ENCODE peak calls at places on chromosomes 11 and 22, in five cellular contexts. One of them, this sample, is unnamed.

GRCh38 chr11:117424781-117425180 is 97.1 kb downstream of the CEP164 start:
- DNase-seq in stimulated activated CD4-positive, alpha-beta T cell treated with anti-CD3 and anti-CD28 coated beads, Interleukin-12 subunit alpha, Interleukin-12 subunit beta, amount 100 ng/mL, for 48 hours: no peak
- DNase-seq in right lobe of liver: no peak
- DNase-seq in upper lobe of right lung: no peak
- DNase-seq in iris pigment epithelial cell: no peak
- DNase-seq in this sample: no peak

GRCh38 chr11:121105063-121105480 is 4.0 kb downstream of the TECTA start:
- DNase-seq in stimulated activated CD4-positive, alpha-beta T cell treated with anti-CD3 and anti-CD28 coated beads, Interleukin-12 subunit alpha, Interleukin-12 subunit beta, amount 100 ng/mL, for 48 hours: no peak
- DNase-seq in right lobe of liver: no peak
- DNase-seq in upper lobe of right lung: no peak
- DNase-seq in iris pigment epithelial cell: no peak
- DNase-seq in this sample: no peak

GRCh38 chr22:38437416-38437815 is 17.6 kb downstream of the KCNJ4 start:
- DNase-seq in stimulated activated CD4-positive, alpha-beta T cell treated with anti-CD3 and anti-CD28 coated beads, Interleukin-12 subunit alpha, Interleukin-12 subunit beta, amount 100 ng/mL, for 48 hours: no peak
- DNase-seq in right lobe of liver: no peak
- DNase-seq in upper lobe of right lung: no peak
- DNase-seq in iris pigment epithelial cell: peak; percentile 28
- DNase-seq in this sample: no peak

GRCh38 chr11:102914238-102915043 is 39.7 kb upstream of the MMP12 start:
- DNase-seq in stimulated activated CD4-positive, alpha-beta T cell treated with anti-CD3 and anti-CD28 coated beads, Interleukin-12 subunit alpha, Interleukin-12 subunit beta, amount 100 ng/mL, for 48 hours: no peak
- DNase-seq in right lobe of liver: no peak
- DNase-seq in upper lobe of right lung: no peak
- DNase-seq in iris pigment epithelial cell: peak; percentile 50
- DNase-seq in this sample: no peak

GRCh38 chr22:32628626-32629587 is 154.3 kb downstream of the FBXO7 start:
- DNase-seq in stimulated activated CD4-positive, alpha-beta T cell treated with anti-CD3 and anti-CD28 coated beads, Interleukin-12 subunit alpha, Interleukin-12 subunit beta, amount 100 ng/mL, for 48 hours: no peak
- DNase-seq in right lobe of liver: no peak
- DNase-seq in upper lobe of right lung: no peak
- DNase-seq in iris pigment epithelial cell: peak; percentile 36
- DNase-seq in this sample: no peak

GRCh38 chr11:13249992-13250391 is 27.6 kb upstream of the BMAL1 start:
- DNase-seq in stimulated activated CD4-positive, alpha-beta T cell treated with anti-CD3 and anti-CD28 coated beads, Interleukin-12 subunit alpha, Interleukin-12 subunit beta, amount 100 ng/mL, for 48 hours: no peak
- DNase-seq in right lobe of liver: no peak
- DNase-seq in upper lobe of right lung: no peak
- DNase-seq in iris pigment epithelial cell: peak; percentile 16
- DNase-seq in this sample: no peak

GRCh38 chr11:62394825-62395538 is 23.9 kb upstream of the SCGB1A1 start:
- DNase-seq in stimulated activated CD4-positive, alpha-beta T cell treated with anti-CD3 and anti-CD28 coated beads, Interleukin-12 subunit alpha, Interleukin-12 subunit beta, amount 100 ng/mL, for 48 hours: peak; percentile 48
- DNase-seq in right lobe of liver: peak; percentile 76
- DNase-seq in upper lobe of right lung: peak; percentile 82
- DNase-seq in iris pigment epithelial cell: peak; percentile 84
- DNase-seq in this sample: peak; percentile 94

GRCh38 chr11:93236741-93237675 is 39.2 kb upstream of the SLC36A4 start:
- DNase-seq in stimulated activated CD4-positive, alpha-beta T cell treated with anti-CD3 and anti-CD28 coated beads, Interleukin-12 subunit alpha, Interleukin-12 subunit beta, amount 100 ng/mL, for 48 hours: no peak
- DNase-seq in right lobe of liver: no peak
- DNase-seq in upper lobe of right lung: no peak
- DNase-seq in iris pigment epithelial cell: peak; percentile 55
- DNase-seq in this sample: peak; percentile 73

GRCh38 chr11:65422633-65423515 is at the start of gene NEAT1:
- DNase-seq in stimulated activated CD4-positive, alpha-beta T cell treated with anti-CD3 and anti-CD28 coated beads, Interleukin-12 subunit alpha, Interleukin-12 subunit beta, amount 100 ng/mL, for 48 hours: peak; percentile 97
- DNase-seq in right lobe of liver: peak; percentile 98
- DNase-seq in upper lobe of right lung: peak; percentile 96
- DNase-seq in iris pigment epithelial cell: peak; percentile 91
- DNase-seq in this sample: peak; percentile 68

GRCh38 chr11:30741039-30741550 is 154.9 kb upstream of the MPPED2 start:
- DNase-seq in stimulated activated CD4-positive, alpha-beta T cell treated with anti-CD3 and anti-CD28 coated beads, Interleukin-12 subunit alpha, Interleukin-12 subunit beta, amount 100 ng/mL, for 48 hours: no peak
- DNase-seq in right lobe of liver: no peak
- DNase-seq in upper lobe of right lung: no peak
- DNase-seq in iris pigment epithelial cell: peak; percentile 83
- DNase-seq in this sample: no peak

GRCh38 chr11:123454060-123454651 is 24.1 kb downstream of the GRAMD1B start:
- DNase-seq in stimulated activated CD4-positive, alpha-beta T cell treated with anti-CD3 and anti-CD28 coated beads, Interleukin-12 subunit alpha, Interleukin-12 subunit beta, amount 100 ng/mL, for 48 hours: peak; percentile 74
- DNase-seq in right lobe of liver: no peak
- DNase-seq in upper lobe of right lung: no peak
- DNase-seq in iris pigment epithelial cell: peak; percentile 27
- DNase-seq in this sample: no peak

GRCh38 chr11:95364324-95365295 is 133.6 kb upstream of the SESN3 start:
- DNase-seq in stimulated activated CD4-positive, alpha-beta T cell treated with anti-CD3 and anti-CD28 coated beads, Interleukin-12 subunit alpha, Interleukin-12 subunit beta, amount 100 ng/mL, for 48 hours: no peak
- DNase-seq in right lobe of liver: no peak
- DNase-seq in upper lobe of right lung: no peak
- DNase-seq in iris pigment epithelial cell: peak; percentile 23
- DNase-seq in this sample: no peak

GRCh38 chr22:23913306-23913660 is 19.1 kb downstream of the MIF start:
- DNase-seq in stimulated activated CD4-positive, alpha-beta T cell treated with anti-CD3 and anti-CD28 coated beads, Interleukin-12 subunit alpha, Interleukin-12 subunit beta, amount 100 ng/mL, for 48 hours: no peak
- DNase-seq in right lobe of liver: no peak
- DNase-seq in upper lobe of right lung: no peak
- DNase-seq in iris pigment epithelial cell: no peak
- DNase-seq in this sample: no peak

GRCh38 chr22:17213976-17214375 is 5.3 kb downstream of the ADA2 start:
- DNase-seq in stimulated activated CD4-positive, alpha-beta T cell treated with anti-CD3 and anti-CD28 coated beads, Interleukin-12 subunit alpha, Interleukin-12 subunit beta, amount 100 ng/mL, for 48 hours: peak; percentile 39
- DNase-seq in right lobe of liver: peak; percentile 80
- DNase-seq in upper lobe of right lung: peak; percentile 75
- DNase-seq in iris pigment epithelial cell: peak; percentile 54
- DNase-seq in this sample: no peak

GRCh38 chr22:34950480-34950879 is 115.5 kb upstream of the ISX start:
- DNase-seq in stimulated activated CD4-positive, alpha-beta T cell treated with anti-CD3 and anti-CD28 coated beads, Interleukin-12 subunit alpha, Interleukin-12 subunit beta, amount 100 ng/mL, for 48 hours: no peak
- DNase-seq in right lobe of liver: no peak
- DNase-seq in upper lobe of right lung: no peak
- DNase-seq in iris pigment epithelial cell: no peak
- DNase-seq in this sample: peak; percentile 54

GRCh38 chr11:67045314-67045713 is 11.3 kb upstream of the RHOD start:
- DNase-seq in stimulated activated CD4-positive, alpha-beta T cell treated with anti-CD3 and anti-CD28 coated beads, Interleukin-12 subunit alpha, Interleukin-12 subunit beta, amount 100 ng/mL, for 48 hours: no peak
- DNase-seq in right lobe of liver: no peak
- DNase-seq in upper lobe of right lung: no peak
- DNase-seq in iris pigment epithelial cell: peak; percentile 91
- DNase-seq in this sample: no peak

GRCh38 chr22:46351767-46352166 is 16.3 kb downstream of the TRMU start:
- DNase-seq in stimulated activated CD4-positive, alpha-beta T cell treated with anti-CD3 and anti-CD28 coated beads, Interleukin-12 subunit alpha, Interleukin-12 subunit beta, amount 100 ng/mL, for 48 hours: no peak
- DNase-seq in right lobe of liver: no peak
- DNase-seq in upper lobe of right lung: peak; percentile 60
- DNase-seq in iris pigment epithelial cell: no peak
- DNase-seq in this sample: no peak

GRCh38 chr22:21446128-21446826 is 20.9 kb upstream of the TMEM191C start:
- DNase-seq in stimulated activated CD4-positive, alpha-beta T cell treated with anti-CD3 and anti-CD28 coated beads, Interleukin-12 subunit alpha, Interleukin-12 subunit beta, amount 100 ng/mL, for 48 hours: no peak
- DNase-seq in right lobe of liver: peak; percentile 51
- DNase-seq in upper lobe of right lung: peak; percentile 57
- DNase-seq in iris pigment epithelial cell: no peak
- DNase-seq in this sample: no peak

GRCh38 chr22:19537941-19538488 is 13.8 kb upstream of the CLDN5 start:
- DNase-seq in stimulated activated CD4-positive, alpha-beta T cell treated with anti-CD3 and anti-CD28 coated beads, Interleukin-12 subunit alpha, Interleukin-12 subunit beta, amount 100 ng/mL, for 48 hours: no peak
- DNase-seq in right lobe of liver: no peak
- DNase-seq in upper lobe of right lung: no peak
- DNase-seq in iris pigment epithelial cell: no peak
- DNase-seq in this sample: no peak

GRCh38 chr11:34342008-34342533 is 15.7 kb downstream of the ABTB2 start:
- DNase-seq in stimulated activated CD4-positive, alpha-beta T cell treated with anti-CD3 and anti-CD28 coated beads, Interleukin-12 subunit alpha, Interleukin-12 subunit beta, amount 100 ng/mL, for 48 hours: no peak
- DNase-seq in right lobe of liver: no peak
- DNase-seq in upper lobe of right lung: no peak
- DNase-seq in iris pigment epithelial cell: no peak
- DNase-seq in this sample: no peak

GRCh38 chr11:1970956-1971355 is 23.8 kb downstream of the MRPL23 start:
- DNase-seq in stimulated activated CD4-positive, alpha-beta T cell treated with anti-CD3 and anti-CD28 coated beads, Interleukin-12 subunit alpha, Interleukin-12 subunit beta, amount 100 ng/mL, for 48 hours: no peak
- DNase-seq in right lobe of liver: no peak
- DNase-seq in upper lobe of right lung: peak; percentile 36
- DNase-seq in iris pigment epithelial cell: no peak
- DNase-seq in this sample: no peak

GRCh38 chr11:109867784-109868183 is 225.4 kb upstream of the ZC3H12C start:
- DNase-seq in stimulated activated CD4-positive, alpha-beta T cell treated with anti-CD3 and anti-CD28 coated beads, Interleukin-12 subunit alpha, Interleukin-12 subunit beta, amount 100 ng/mL, for 48 hours: no peak
- DNase-seq in right lobe of liver: no peak
- DNase-seq in upper lobe of right lung: no peak
- DNase-seq in iris pigment epithelial cell: no peak
- DNase-seq in this sample: no peak

GRCh38 chr11:67629386-67630229 is at the start of gene NUDT8:
- DNase-seq in stimulated activated CD4-positive, alpha-beta T cell treated with anti-CD3 and anti-CD28 coated beads, Interleukin-12 subunit alpha, Interleukin-12 subunit beta, amount 100 ng/mL, for 48 hours: peak; percentile 85
- DNase-seq in right lobe of liver: peak; percentile 92
- DNase-seq in upper lobe of right lung: peak; percentile 93
- DNase-seq in iris pigment epithelial cell: peak; percentile 74
- DNase-seq in this sample: peak; percentile 83

GRCh38 chr11:116122697-116123472 is 618.7 kb upstream of the CADM1 start:
- DNase-seq in stimulated activated CD4-positive, alpha-beta T cell treated with anti-CD3 and anti-CD28 coated beads, Interleukin-12 subunit alpha, Interleukin-12 subunit beta, amount 100 ng/mL, for 48 hours: no peak
- DNase-seq in right lobe of liver: no peak
- DNase-seq in upper lobe of right lung: no peak
- DNase-seq in iris pigment epithelial cell: no peak
- DNase-seq in this sample: no peak

GRCh38 chr11:210122-210802 is 2.8 kb downstream of the RIC8A start:
- DNase-seq in stimulated activated CD4-positive, alpha-beta T cell treated with anti-CD3 and anti-CD28 coated beads, Interleukin-12 subunit alpha, Interleukin-12 subunit beta, amount 100 ng/mL, for 48 hours: no peak
- DNase-seq in right lobe of liver: no peak
- DNase-seq in upper lobe of right lung: peak; percentile 39
- DNase-seq in iris pigment epithelial cell: peak; percentile 88
- DNase-seq in this sample: no peak